ENCODE peak calls at places on chromosomes 4 and X, in eight cellular contexts. G is neuronal stem cell, Y is mesenchymal stem cell, M is neural progenitor cell, F is IMR-90, L is fibroblast of lung, W is H1, E is MM.1S. U is an unnamed sample.

GRCh38 chr4:40750461-40751258 is 905 bp downstream of the NSUN7 start:
- DNase-seq in W (peak; percentile 15), Y (peak; percentile 38), M (peak; percentile 60), L (peak; percentile 9), E (no peak), F (no peak), G (peak; percentile 54), U (peak; percentile 55)

GRCh38 chr4:124060261-124060918 is 652.1 kb downstream of the ANKRD50 start:
- DNase-seq in E (peak; percentile 80), M (no peak), G (no peak), F (peak; percentile 49), L (peak; percentile 50), Y (peak; percentile 56), W (no peak), U (no peak)

GRCh38 chr4:8427761-8428287 is 12.7 kb downstream of the ACOX3 start:
- DNase-seq in G (no peak), F (peak; percentile 33), L (peak; percentile 71), M (peak; percentile 35), E (no peak), Y (peak; percentile 46), W (no peak), U (peak; percentile 91)

GRCh38 chr4:88002786-88003185 is 4.6 kb upstream of the PKD2 start:
- DNase-seq in L (peak; percentile 2), Y (peak; percentile 68), W (no peak), F (no peak), G (no peak), E (no peak), M (no peak), U (no peak)

GRCh38 chrX:49041683-49042529 is 1.3 kb downstream of the TFE3 start:
- DNase-seq in M (no peak), L (peak; percentile 56), E (no peak), Y (peak; percentile 68), F (peak; percentile 73), G (no peak), W (no peak), U (peak; percentile 80)

GRCh38 chrX:45524296-45524695 is 323.6 kb upstream of the DIPK2B start:
- DNase-seq in L (peak; percentile 90), G (no peak), E (no peak), M (no peak), W (no peak), Y (no peak), F (peak; percentile 67), U (peak; percentile 77)

GRCh38 chr4:48258845-48259397 is 10.7 kb downstream of the TEC start:
- DNase-seq in M (no peak), W (no peak), G (no peak), Y (no peak), L (no peak), E (no peak), F (no peak), U (no peak)

GRCh38 chr4:54513231-54513630 is 144.5 kb upstream of the KIT start:
- DNase-seq in L (peak; percentile 76), W (no peak), F (peak; percentile 93), Y (peak; percentile 84), M (no peak), G (no peak), E (no peak), U (peak; percentile 95)

GRCh38 chr4:140637836-140638235 is 69.1 kb upstream of the UCP1 start:
- DNase-seq in W (no peak), M (peak; percentile 68), L (peak; percentile 23), E (peak; percentile 60), F (no peak), G (no peak), Y (no peak), U (no peak)

GRCh38 chr4:169330095-169330494 is 59.3 kb upstream of the SH3RF1 start:
- DNase-seq in E (no peak), Y (no peak), W (no peak), G (no peak), L (no peak), M (no peak), F (no peak), U (peak; percentile 10)

GRCh38 chrX:131783555-131784338 is 239.4 kb upstream of the STK26 start:
- DNase-seq in G (no peak), W (no peak), Y (no peak), L (no peak), M (no peak), E (peak; percentile 98), F (peak; percentile 89), U (peak; percentile 80)

GRCh38 chr4:182250446-182250845 is 7.2 kb downstream of the TENM3 start:
- DNase-seq in W (no peak), E (no peak), L (no peak), M (no peak), F (no peak), G (no peak), Y (no peak), U (no peak)
- H3K4me1 ChIP-seq in W (peaks cover 7% of the 10 kb centered on the region), E (no peaks in the 10 kb centered on the region), L (no peaks in the 10 kb centered on the region), M (peaks cover 44% of the 10 kb centered on the region), F (peaks cover 1% of the 10 kb centered on the region), G (peaks cover 19% of the 10 kb centered on the region), Y (peaks cover 7% of the 10 kb centered on the region), U (no peaks in the 10 kb centered on the region)

GRCh38 chr4:112357897-112358296 is 60.7 kb downstream of the ALPK1 start:
- DNase-seq in F (no peak), G (no peak), Y (no peak), L (no peak), M (no peak), E (no peak), W (no peak), U (no peak)

GRCh38 chr4:112358415-112358814 is 61.2 kb downstream of the ALPK1 start:
- DNase-seq in G (no peak), W (no peak), L (no peak), E (no peak), F (no peak), Y (no peak), M (no peak), U (no peak)

GRCh38 chr4:112358952-112359749 is 62.0 kb downstream of the ALPK1 start:
- DNase-seq in G (no peak), Y (no peak), M (no peak), L (no peak), W (no peak), E (no peak), F (no peak), U (no peak)

GRCh38 chr4:112355662-112356061 is 58.5 kb downstream of the ALPK1 start:
- DNase-seq in G (no peak), Y (no peak), L (no peak), F (no peak), M (no peak), W (no peak), E (no peak), U (no peak)

DNA sequence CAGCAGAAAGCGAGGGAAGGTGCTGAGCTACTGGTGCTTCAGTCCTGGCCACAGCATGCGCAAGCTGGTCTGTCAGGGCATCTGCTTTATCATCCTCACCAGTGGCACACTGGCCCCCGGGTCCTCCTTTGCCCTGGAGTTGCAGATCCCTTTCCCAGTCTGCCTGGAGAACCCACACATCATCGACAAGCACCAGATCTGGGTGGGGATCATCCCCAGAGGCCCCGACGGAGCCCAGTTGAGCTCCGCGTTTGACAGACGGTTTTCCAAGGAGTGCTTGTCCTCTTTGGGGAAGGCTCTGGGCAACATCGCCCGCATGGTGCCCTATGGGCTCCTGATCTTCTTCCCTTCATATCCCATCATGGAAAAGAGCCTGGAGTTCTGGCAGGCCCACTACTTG is 60.3 kb downstream of the ALPK1 start:
- DNase-seq in W (no peak), F (no peak), M (no peak), L (no peak), G (no peak), E (no peak), Y (no peak), U (no peak)
- H3K9me3 ChIP-seq in W (no peaks in the 10 kb centered on the region), F (peaks cover 3% of the 10 kb centered on the region), M (no peaks in the 10 kb centered on the region), L (no peaks in the 10 kb centered on the region), G (peaks cover 4% of the 10 kb centered on the region), E (no peaks in the 10 kb centered on the region), Y (peaks cover 13% of the 10 kb centered on the region), U (no peaks in the 10 kb centered on the region)

GRCh38 chrX:42247241-42247640 is 323.9 kb upstream of the CASK start:
- DNase-seq in W (no peak), F (peak; percentile 8), M (no peak), L (peak; percentile 13), Y (no peak), E (no peak), G (no peak), U (no peak)
- H2AFZ ChIP-seq in W (no peak overlapping the region), F (no peak overlapping the region), M (no peak overlapping the region), L (no peak overlapping the region), Y (no peak overlapping the region), E (no peak overlapping the region), G (no peak overlapping the region), U (no peak overlapping the region)

DNA sequence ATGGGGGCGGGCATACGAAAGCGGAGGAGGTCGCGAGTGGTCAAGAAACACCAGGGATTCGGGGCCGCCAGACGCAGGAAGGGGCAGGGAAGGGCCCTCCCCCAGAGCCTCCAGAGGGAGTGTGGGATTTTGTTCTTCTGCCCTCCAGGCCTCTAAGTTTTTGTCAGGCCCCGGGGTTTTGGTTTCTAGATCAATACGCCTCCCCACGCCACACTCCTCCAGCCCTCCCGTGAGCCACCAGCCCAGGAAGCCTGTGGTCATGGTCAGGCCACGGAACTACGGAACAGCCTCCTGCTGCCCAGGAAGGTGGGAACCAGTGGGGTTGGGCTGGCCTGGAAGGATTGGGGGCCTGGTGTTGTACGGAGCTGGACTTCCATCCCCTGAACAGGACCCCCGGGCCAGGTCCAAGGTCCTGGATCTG is 38.4 kb downstream of the CPLX1 start:
- DNase-seq in G (no peak), Y (no peak), W (no peak), F (no peak), E (no peak), M (no peak), L (no peak), U (peak; percentile 82)
- H3K4me1 ChIP-seq in G (peaks cover 2% of the 10 kb centered on the region), Y (peaks cover 19% of the 10 kb centered on the region), W (peaks cover under 1% of the 10 kb centered on the region), F (peaks cover under 1% of the 10 kb centered on the region), E (no peaks in the 10 kb centered on the region), M (peaks cover 14% of the 10 kb centered on the region), L (no peaks in the 10 kb centered on the region), U (peaks cover under 1% of the 10 kb centered on the region)

U was measured in osteoblast.